ENCODE peak calls at places on chromosomes 7 and 10, in four cellular contexts. T is lower lobe of right lung, O is cardiac muscle cell, D is AG10803. U is an unnamed sample.

GRCh38 chr7:114414151-114415053 is at the start of gene FOXP2:
- DNase-seq in T (no peak), O (peak; percentile 46), D (peak; percentile 30), U (no peak)

GRCh38 chr7:24024276-24024675 is 259.7 kb upstream of the NPY start:
- DNase-seq in T (no peak), O (no peak), D (no peak), U (no peak)

GRCh38 chr7:98212532-98213041 is 1.3 kb downstream of the BHLHA15 start:
- DNase-seq in T (peak; percentile 42), O (no peak), D (no peak), U (no peak)

GRCh38 chr7:48101880-48102448 is 12.9 kb downstream of the UPP1 start:
- DNase-seq in T (no peak), O (no peak), D (no peak), U (peak; percentile 53)

GRCh38 chr10:91247360-91248111 is 27.1 kb downstream of the PCGF5 start:
- DNase-seq in T (no peak), O (peak; percentile 7), D (peak; percentile 55), U (no peak)

GRCh38 chr10:76962851-76963250 is 674.8 kb downstream of the KCNMA1 start:
- DNase-seq in T (no peak), O (no peak), D (peak; percentile 88), U (no peak)

GRCh38 chr10:13659887-13660544 is 73.3 kb downstream of the PRPF18 start:
- DNase-seq in T (peak; percentile 71), O (peak; percentile 85), D (peak; percentile 82), U (peak; percentile 72)

GRCh38 chr10:114634607-114634974 is 23.5 kb downstream of the ABLIM1 start:
- DNase-seq in T (peak; percentile 74), O (peak; percentile 94), D (peak; percentile 90), U (no peak)

GRCh38 chr7:128829391-128830166 is 627 bp upstream of the FLNC start:
- DNase-seq in T (no peak), O (peak; percentile 46), D (peak; percentile 34), U (peak; percentile 16)

GRCh38 chr7:55975944-55976633 is 11.7 kb downstream of the NIPSNAP2 start:
- DNase-seq in T (no peak), O (no peak), D (no peak), U (no peak)

GRCh38 chr7:40393660-40394059 is 258.9 kb downstream of the SUGCT start:
- DNase-seq in T (no peak), O (no peak), D (no peak), U (no peak)

GRCh38 chr10:127570036-127570435 is 20.9 kb downstream of the NPS start:
- DNase-seq in T (no peak), O (no peak), D (no peak), U (no peak)

GRCh38 chr10:104045151-104046089 is 40.3 kb downstream of the COL17A1 start:
- DNase-seq in T (no peak), O (peak; percentile 82), D (peak; percentile 73), U (peak; percentile 29)

GRCh38 chr10:4355346-4355745 is 470.7 kb upstream of the AKR1E2 start:
- DNase-seq in T (no peak), O (no peak), D (no peak), U (no peak)

GRCh38 chr7:11551470-11551869 is 280.5 kb downstream of the THSD7A start:
- DNase-seq in T (no peak), O (no peak), D (no peak), U (no peak)

GRCh38 chr10:121514141-121514865 is 83.9 kb downstream of the FGFR2 start:
- DNase-seq in T (no peak), O (no peak), D (no peak), U (no peak)

GRCh38 chr10:121518321-121518720 is 79.9 kb downstream of the FGFR2 start:
- DNase-seq in T (no peak), O (no peak), D (no peak), U (no peak)

GRCh38 chr10:121516071-121516470 is 82.2 kb downstream of the FGFR2 start:
- DNase-seq in T (no peak), O (no peak), D (no peak), U (no peak)

GRCh38 chr10:121519411-121519810 is 78.8 kb downstream of the FGFR2 start:
- DNase-seq in T (no peak), O (no peak), D (no peak), U (no peak)

DNA sequence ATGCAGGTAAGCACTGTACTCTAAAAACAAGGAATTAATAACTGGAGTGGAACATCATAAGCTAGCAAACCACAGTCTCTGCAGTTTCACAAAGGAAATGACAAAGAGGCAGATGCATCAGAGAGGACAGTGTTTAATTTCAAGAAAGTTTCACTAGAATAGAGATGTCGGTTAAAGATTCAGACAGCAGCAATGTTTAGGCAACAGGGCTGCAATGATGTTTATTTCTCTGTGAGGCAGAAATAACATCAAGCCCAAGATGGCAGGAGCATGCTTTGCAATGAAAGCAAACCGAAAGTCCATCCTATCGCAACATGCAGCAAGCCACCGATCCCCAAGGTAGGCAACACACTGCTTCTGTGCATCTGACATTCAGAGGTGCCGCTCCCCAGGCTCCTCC is 81.8 kb downstream of the FGFR2 start:
- DNase-seq in T (no peak), O (no peak), D (no peak), U (no peak)
- TF ChIP-seq CTCF in T (no peak), O (no peak), D (no peak), U (no peak)

GRCh38 chr7:120941064-120941463 is 9.5 kb upstream of the ING3 start:
- DNase-seq in T (no peak), O (peak; percentile 14), D (no peak), U (no peak)
- TF ChIP-seq CTCF in T (peak; percentile 37), O (peak; percentile 24), D (peak; percentile 33), U (peak; percentile 37)

GRCh38 chr7:109460296-109460695 is 890.6 kb downstream of the DNAJB9 start:
- DNase-seq in T (no peak), O (no peak), D (no peak), U (no peak)

DNA sequence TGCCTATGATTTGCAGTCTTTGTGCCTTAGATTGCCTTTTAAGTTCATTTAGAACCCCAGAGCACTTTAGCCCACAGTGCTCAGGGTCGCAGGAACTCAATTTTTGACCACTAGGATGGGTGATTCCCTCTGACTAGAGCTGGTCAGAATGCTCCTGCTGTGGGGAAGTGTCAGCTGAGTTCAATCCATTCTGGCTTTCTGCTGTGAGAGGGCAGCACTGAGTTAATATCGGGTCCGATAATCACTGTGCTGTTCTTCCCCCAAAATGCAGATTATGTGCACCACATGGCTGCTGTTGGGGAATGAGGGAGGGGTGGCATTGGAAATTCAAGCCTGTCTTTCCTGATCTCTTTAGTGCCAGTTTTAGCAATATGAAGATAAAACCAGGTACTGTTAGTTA is 886.4 kb downstream of the DNAJB9 start:
- DNase-seq in T (no peak), O (no peak), D (no peak), U (no peak)
- TF ChIP-seq CTCF in T (no peak), O (no peak), D (no peak), U (no peak)

DNA sequence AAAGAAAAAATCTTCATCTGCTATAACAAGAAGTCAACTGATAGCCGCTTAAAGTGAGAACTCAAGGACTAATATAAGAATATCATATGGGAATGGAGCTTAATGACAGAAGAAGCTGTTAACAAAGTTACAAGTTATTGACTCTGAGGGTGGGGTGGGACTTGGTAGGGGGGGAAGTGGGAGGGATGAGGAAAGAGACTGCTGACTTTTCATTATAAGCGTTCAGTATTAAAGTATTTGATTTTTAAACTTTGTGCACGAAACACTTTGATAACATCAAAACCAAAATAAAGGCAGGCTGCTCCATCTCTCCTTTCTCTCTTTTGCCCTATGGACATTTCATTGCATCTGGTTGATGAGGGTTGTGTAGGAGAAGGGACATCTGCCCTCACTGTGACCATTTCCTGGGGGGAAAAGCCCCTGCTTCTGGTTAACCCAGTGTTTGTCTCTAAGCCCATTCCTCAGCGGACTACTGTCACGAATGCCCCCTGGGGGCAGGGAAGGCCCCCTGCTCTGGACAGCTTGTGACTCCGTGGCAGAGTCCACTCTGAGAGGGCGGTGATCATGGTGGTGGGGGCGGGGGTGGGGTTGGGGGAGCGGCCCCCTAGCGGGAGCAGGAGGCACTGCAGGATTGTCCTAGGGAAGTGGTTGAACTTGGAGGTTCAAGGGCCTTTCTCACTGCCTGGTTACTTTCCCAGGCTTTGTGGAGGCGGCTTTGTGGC is 17.4 kb downstream of the SLC13A4 start:
- DNase-seq in T (no peak), O (no peak), D (no peak), U (peak; percentile 9)
- TF ChIP-seq CTCF in T (peak; percentile 65), O (peak; percentile 50), D (peak; percentile 43), U (peak; percentile 73)

GRCh38 chr10:30028452-30029045 is 30.8 kb downstream of the JCAD start:
- DNase-seq in T (no peak), O (no peak), D (no peak), U (no peak)

GRCh38 chr10:30028006-30028441 is 31.4 kb downstream of the JCAD start:
- DNase-seq in T (peak; percentile 60), O (peak; percentile 38), D (no peak), U (peak; percentile 58)

GRCh38 chr10:30026578-30026977 is 32.8 kb downstream of the JCAD start:
- DNase-seq in T (no peak), O (no peak), D (no peak), U (peak; percentile 8)

GRCh38 chr10:30026080-30026479 is 33.3 kb downstream of the JCAD start:
- DNase-seq in T (no peak), O (no peak), D (no peak), U (no peak)

DNA sequence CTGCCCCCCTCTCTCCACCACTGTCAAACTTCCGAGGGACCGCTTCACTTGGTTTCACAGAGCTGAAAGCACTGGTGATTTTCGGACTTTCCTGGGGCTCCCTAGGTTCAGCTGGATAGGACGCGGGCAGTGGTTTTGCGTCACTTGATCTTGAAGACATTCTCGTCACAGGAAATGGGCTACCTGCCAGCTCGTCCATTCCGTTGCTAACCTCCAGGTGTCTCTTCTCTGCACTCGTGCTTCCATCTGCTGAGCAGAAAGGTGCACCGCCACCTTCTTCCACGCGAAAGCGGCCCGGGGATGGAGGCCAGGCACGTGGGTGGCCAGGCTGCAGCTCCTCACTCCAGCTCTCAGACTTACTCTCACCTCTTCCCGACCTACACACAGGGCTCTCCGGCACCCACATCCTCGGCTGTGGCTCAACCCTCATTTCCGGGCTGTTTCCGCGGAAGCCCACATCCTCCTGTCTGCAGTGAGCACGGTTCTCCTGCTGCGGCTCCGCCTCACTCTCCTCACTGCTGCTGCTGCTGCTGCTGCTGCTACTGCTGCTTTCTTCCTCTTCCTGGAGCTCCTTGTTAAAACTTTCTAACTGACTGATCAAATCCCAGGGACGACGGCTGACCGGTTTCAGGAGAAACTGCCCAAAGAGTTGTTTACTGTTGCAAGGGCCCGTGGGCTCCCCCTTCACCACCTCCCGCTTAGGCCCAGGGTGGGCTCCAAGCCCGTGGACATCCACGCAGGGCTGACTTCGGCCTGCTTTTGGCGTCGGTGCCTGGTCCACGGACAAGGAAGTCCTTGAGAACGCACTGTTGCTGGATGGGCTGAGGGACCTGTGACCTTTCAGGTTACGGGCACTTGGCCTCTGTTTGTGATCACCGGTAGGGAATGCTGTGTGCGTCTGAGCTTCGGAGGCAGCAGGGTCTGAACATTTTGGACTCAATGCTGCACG is 32.1 kb downstream of the JCAD start:
- DNase-seq in T (peak; percentile 74), O (no peak), D (no peak), U (peak; percentile 95)
- TF ChIP-seq CTCF in T (no peak), O (no peak), D (peak; percentile 5), U (peak; percentile 46)

GRCh38 chr10:54983255-54983654 is 182.2 kb upstream of the PCDH15 start:
- DNase-seq in T (no peak), O (no peak), D (no peak), U (no peak)

GRCh38 chr10:54985732-54986131 is 184.7 kb upstream of the PCDH15 start:
- DNase-seq in T (no peak), O (no peak), D (peak; percentile 2), U (no peak)
- TF ChIP-seq CTCF in T (peak; percentile 37), O (peak; percentile 8), D (peak; percentile 30), U (no peak)

U was measured in activated CD8-positive, alpha-beta T cell treated with anti-CD3 and anti-CD28 coated beads for 36 hours.